ENCODE peak calls at places on chromosomes 13 and 19, in four cellular contexts. I, C, X and M are unnamed samples.

GRCh38 chr19:10811391-10812111 is 24.5 kb downstream of the TMED1 start:
- DNase-seq in C (no peak), I (no peak), X (no peak), M (no peak)

GRCh38 chr13:102401305-102401704 is 543 bp downstream of the FGF14 start:
- DNase-seq in I (no peak), X (no peak), C (no peak), M (no peak)

GRCh38 chr19:4624733-4625362 is 14.5 kb upstream of the TNFAIP8L1 start:
- DNase-seq in I (peak), C (peak), X (no peak), M (peak)

GRCh38 chr13:114106991-114107685 is 25.3 kb downstream of the RASA3 start:
- DNase-seq in X (no peak), C (no peak), I (no peak), M (no peak)

GRCh38 chr19:14371321-14371821 is 9.9 kb upstream of the ADGRE5 start:
- DNase-seq in I (no peak), X (no peak), C (no peak), M (no peak)

GRCh38 chr19:55379161-55379560 is 2.5 kb downstream of the TMEM190 start:
- DNase-seq in I (no peak), X (no peak), C (no peak), M (no peak)

GRCh38 chr19:38204728-38205127 is 19.3 kb downstream of the DPF1 start:
- DNase-seq in X (no peak), I (no peak), C (no peak), M (no peak)

GRCh38 chr19:4374451-4375163 is 25.7 kb downstream of the SH3GL1 start:
- DNase-seq in C (peak), X (no peak), I (no peak), M (peak)

GRCh38 chr19:37654118-37654517 is 1.1 kb downstream of the ZFP30 start:
- DNase-seq in C (no peak), I (no peak), X (no peak), M (no peak)

GRCh38 chr19:506404-507285 is 652 bp upstream of the TPGS1 start:
- DNase-seq in X (peak), I (peak), C (peak), M (peak)

GRCh38 chr13:26074706-26075105 is 22.9 kb upstream of the SHISA2 start:
- DNase-seq in X (no peak), I (no peak), C (peak), M (no peak)